ENCODE peak calls at places on chromosome 11, in eight cellular contexts. C is PC-3, M is mesendoderm, P is GM23248, S is HCT116, U is IMR-90, H is fibroblast of lung, R is neural progenitor cell. B is an unnamed sample.

GRCh38 chr11:11640996-11641395 is 19.2 kb upstream of the GALNT18 start:
- DNase-seq in H (no peak), P (no peak), R (no peak), U (no peak), C (no peak), S (no peak), M (no peak), B (no peak)

GRCh38 chr11:44305643-44306468 is 4.1 kb downstream of the ALX4 start:
- DNase-seq in M (no peak), S (no peak), C (no peak), P (no peak), R (peak; percentile 72), U (no peak), H (no peak), B (no peak)

GRCh38 chr11:115707180-115707905 is 203.1 kb upstream of the CADM1 start:
- DNase-seq in M (no peak), H (no peak), P (no peak), R (no peak), S (no peak), U (no peak), C (no peak), B (no peak)

GRCh38 chr11:76379811-76380160 is 1.1 kb downstream of the THAP12 start:
- DNase-seq in U (no peak), P (no peak), M (no peak), S (no peak), H (no peak), C (no peak), R (no peak), B (no peak)

GRCh38 chr11:3700910-3701309 is 29.7 kb upstream of the CHRNA10 start:
- DNase-seq in H (no peak), R (no peak), P (no peak), U (no peak), M (no peak), S (no peak), C (no peak), B (no peak)

GRCh38 chr11:34065505-34066203 is 14.1 kb downstream of the CAPRIN1 start:
- DNase-seq in R (no peak), M (peak; percentile 45), C (no peak), P (peak; percentile 45), U (peak; percentile 59), S (no peak), H (peak; percentile 41), B (no peak)

GRCh38 chr11:36357831-36358230 is 61.7 kb downstream of the PRR5L start:
- DNase-seq in M (no peak), P (no peak), C (no peak), U (no peak), S (no peak), H (no peak), R (no peak), B (no peak)

GRCh38 chr11:76397383-76397782 is 16.3 kb downstream of the GVQW3 start:
- DNase-seq in U (no peak), S (no peak), P (no peak), M (no peak), R (no peak), C (no peak), H (no peak), B (no peak)

GRCh38 chr11:68212421-68213134 is 518 bp downstream of the KMT5B start:
- DNase-seq in M (peak; percentile 82), C (peak; percentile 80), U (peak; percentile 75), R (peak; percentile 94), P (peak; percentile 93), S (peak; percentile 37), H (peak; percentile 78), B (peak; percentile 71)

GRCh38 chr11:8091671-8092070 is 10.7 kb downstream of the TUB start:
- DNase-seq in S (no peak), R (no peak), U (no peak), P (no peak), C (no peak), M (no peak), H (no peak), B (no peak)

GRCh38 chr11:62018978-62019664 is 51.7 kb upstream of the FTH1 start:
- DNase-seq in M (no peak), H (no peak), U (no peak), C (no peak), S (no peak), P (no peak), R (no peak), B (no peak)

GRCh38 chr11:5449432-5449831 is 309 bp downstream of the OR51I2 start:
- DNase-seq in H (no peak), P (no peak), R (no peak), M (no peak), C (no peak), U (no peak), S (no peak), B (no peak)

GRCh38 chr11:125091247-125091876 is 20.1 kb downstream of the TMEM218 start:
- DNase-seq in U (peak; percentile 77), H (peak; percentile 86), P (peak; percentile 74), C (peak; percentile 62), S (no peak), R (peak; percentile 89), M (peak; percentile 87), B (peak; percentile 37)

GRCh38 chr11:6320411-6321207 is at the start of gene CAVIN3:
- DNase-seq in S (peak; percentile 48), M (peak; percentile 91), P (peak; percentile 97), R (peak; percentile 73), H (peak; percentile 93), U (peak; percentile 85), C (peak; percentile 15), B (no peak)

GRCh38 chr11:26947904-26948639 is 45.8 kb upstream of the FIBIN start:
- DNase-seq in P (peak; percentile 78), C (no peak), S (no peak), U (peak; percentile 23), H (no peak), M (no peak), R (peak; percentile 13), B (no peak)

GRCh38 chr11:71914617-71915189 is 13.7 kb downstream of the XNDC1N start:
- DNase-seq in S (no peak), P (no peak), M (no peak), H (no peak), C (no peak), U (no peak), R (no peak), B (no peak)
- H3K4me2 ChIP-seq in S (no peak overlapping the region), P (no peak overlapping the region), M (no peak overlapping the region), H (no peak overlapping the region), C (no peak overlapping the region), U (no peak overlapping the region), R (no peak overlapping the region), B (no peak overlapping the region)

GRCh38 chr11:59610289-59610688 is 5.3 kb downstream of the OSBP start:
- DNase-seq in C (no peak), P (no peak), R (no peak), H (no peak), M (no peak), S (no peak), U (no peak), B (no peak)

GRCh38 chr11:59615132-59615636 is 390 bp downstream of the OSBP start:
- DNase-seq in S (peak; percentile 24), P (peak; percentile 50), M (peak; percentile 51), H (no peak), C (peak; percentile 57), R (no peak), U (no peak), B (peak; percentile 50)

GRCh38 chr11:59614277-59615131 is 1.1 kb downstream of the OSBP start:
- DNase-seq in P (peak; percentile 42), C (peak; percentile 38), H (peak; percentile 9), R (no peak), S (no peak), M (peak; percentile 13), U (no peak), B (no peak)

GRCh38 chr11:59615637-59616395 is at the start of gene OSBP:
- DNase-seq in S (peak; percentile 100), U (peak; percentile 100), M (peak; percentile 100), H (peak; percentile 100), R (peak; percentile 98), P (peak; percentile 99), C (peak; percentile 100), B (peak; percentile 99)

GRCh38 chr11:59611570-59612565 is 3.7 kb downstream of the OSBP start:
- DNase-seq in H (no peak), P (peak; percentile 49), U (peak; percentile 67), C (peak; percentile 34), S (no peak), R (no peak), M (no peak), B (no peak)
- H3K4me3 ChIP-seq in H (peak overlapping the region; percentile 3), P (no peak overlapping the region), U (no peak overlapping the region), C (no peak overlapping the region), S (no peak overlapping the region), R (no peak overlapping the region), M (no peak overlapping the region), B (no peak overlapping the region)

DNA sequence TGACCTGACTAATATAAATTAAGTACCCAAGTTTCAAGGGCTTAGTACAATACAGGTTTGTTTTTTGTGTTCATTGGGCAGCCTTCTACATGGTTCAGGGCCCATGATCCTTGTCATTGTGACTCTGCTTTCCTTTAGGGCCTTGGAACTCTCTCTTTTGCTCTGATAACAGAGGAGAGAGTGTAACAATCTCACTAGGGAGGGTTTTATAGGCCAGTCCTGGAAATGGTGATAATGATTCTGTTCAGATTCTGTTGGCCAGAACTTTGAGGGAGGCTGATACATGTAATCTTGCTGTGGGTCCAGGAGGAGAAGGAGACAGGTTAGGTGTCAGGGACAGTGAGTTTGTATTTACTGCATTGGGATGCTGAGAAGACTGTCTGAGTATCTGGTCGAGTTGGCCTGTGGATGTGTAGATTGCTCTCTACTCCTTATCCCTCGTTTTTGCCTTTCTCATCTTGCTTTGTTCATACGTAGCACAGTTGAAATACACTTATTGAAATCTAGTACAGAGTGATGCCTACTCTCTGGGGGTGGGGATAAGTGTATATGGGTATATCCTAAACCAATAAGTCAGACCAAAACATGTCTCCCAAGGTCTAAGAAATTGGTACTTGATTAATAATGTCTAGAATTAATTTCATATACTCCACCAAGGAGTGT is 37.5 kb upstream of the HEPHL1 start:
- DNase-seq in M (no peak), R (no peak), U (no peak), P (no peak), C (no peak), S (no peak), H (no peak), B (no peak)
- H3K4me2 ChIP-seq in M (no peak overlapping the region), R (no peak overlapping the region), U (no peak overlapping the region), P (no peak overlapping the region), C (no peak overlapping the region), S (no peak overlapping the region), H (no peak overlapping the region), B (no peak overlapping the region)

GRCh38 chr11:121589946-121590537 is 137.3 kb upstream of the SORL1-AS1 start:
- DNase-seq in C (no peak), P (no peak), M (no peak), H (no peak), U (no peak), R (no peak), S (no peak), B (no peak)
- H3K4me3 ChIP-seq in C (no peak overlapping the region), P (no peak overlapping the region), M (no peak overlapping the region), H (no peak overlapping the region), U (no peak overlapping the region), R (no peak overlapping the region), S (no peak overlapping the region), B (no peak overlapping the region)

GRCh38 chr11:15815246-15816209 is 540.8 kb downstream of the SOX6 start:
- DNase-seq in H (peak; percentile 42), P (peak; percentile 25), U (no peak), S (no peak), C (no peak), M (no peak), R (no peak), B (no peak)
- H3K4me2 ChIP-seq in H (no peak overlapping the region), P (no peak overlapping the region), U (no peak overlapping the region), S (no peak overlapping the region), C (no peak overlapping the region), M (no peak overlapping the region), R (no peak overlapping the region), B (no peak overlapping the region)